ENCODE peak calls at places on chromosomes 12 and 14, in eight cellular contexts. One of them, this sample, is unnamed.

GRCh38 chr14:64983439-64984310 is 3.0 kb upstream of the FNTB start:
- DNase-seq in neural crest cell: no peak
- DNase-seq in fibroblast of lung: peak; percentile 69
- DNase-seq in brain microvascular endothelial cell: peak; percentile 36
- DNase-seq in type B pancreatic cell: no peak
- DNase-seq in fibroblast of the aortic adventitia: peak; percentile 80
- DNase-seq in omental fat pad: no peak
- DNase-seq in endothelial cell: no peak
- DNase-seq in this sample: peak; percentile 48

GRCh38 chr12:8698132-8698829 is 490 bp downstream of the RIMKLB start:
- DNase-seq in fibroblast of lung: peak; percentile 27
- DNase-seq in neural crest cell: peak; percentile 36
- DNase-seq in brain microvascular endothelial cell: no peak
- DNase-seq in fibroblast of the aortic adventitia: peak; percentile 45
- DNase-seq in endothelial cell: peak; percentile 59
- DNase-seq in type B pancreatic cell: peak; percentile 76
- DNase-seq in omental fat pad: no peak
- DNase-seq in this sample: peak; percentile 25

GRCh38 chr12:125434131-125434530 is 368.9 kb downstream of the AACS start:
- DNase-seq in omental fat pad: no peak
- DNase-seq in endothelial cell: no peak
- DNase-seq in type B pancreatic cell: no peak
- DNase-seq in fibroblast of the aortic adventitia: no peak
- DNase-seq in neural crest cell: no peak
- DNase-seq in brain microvascular endothelial cell: no peak
- DNase-seq in fibroblast of lung: no peak
- DNase-seq in this sample: no peak

GRCh38 chr12:125142601-125143000 is 77.4 kb downstream of the AACS start:
- DNase-seq in endothelial cell: no peak
- DNase-seq in fibroblast of the aortic adventitia: peak; percentile 52
- DNase-seq in omental fat pad: no peak
- DNase-seq in type B pancreatic cell: no peak
- DNase-seq in neural crest cell: no peak
- DNase-seq in brain microvascular endothelial cell: no peak
- DNase-seq in fibroblast of lung: no peak
- DNase-seq in this sample: no peak

GRCh38 chr14:64296561-64296960 is 2.4 kb upstream of the ESR2 start:
- DNase-seq in omental fat pad: no peak
- DNase-seq in neural crest cell: no peak
- DNase-seq in brain microvascular endothelial cell: peak; percentile 2
- DNase-seq in type B pancreatic cell: no peak
- DNase-seq in endothelial cell: no peak
- DNase-seq in fibroblast of lung: peak; percentile 51
- DNase-seq in fibroblast of the aortic adventitia: peak; percentile 27
- DNase-seq in this sample: no peak

GRCh38 chr12:52687527-52688385 is 7.5 kb upstream of the KRT1 start:
- DNase-seq in neural crest cell: no peak
- DNase-seq in omental fat pad: no peak
- DNase-seq in fibroblast of the aortic adventitia: no peak
- DNase-seq in endothelial cell: no peak
- DNase-seq in type B pancreatic cell: no peak
- DNase-seq in fibroblast of lung: no peak
- DNase-seq in brain microvascular endothelial cell: no peak
- DNase-seq in this sample: no peak

GRCh38 chr12:32107376-32108267 is 975 bp downstream of the BICD1 start:
- DNase-seq in brain microvascular endothelial cell: peak; percentile 68
- DNase-seq in type B pancreatic cell: no peak
- DNase-seq in omental fat pad: no peak
- DNase-seq in fibroblast of the aortic adventitia: peak; percentile 65
- DNase-seq in neural crest cell: peak; percentile 12
- DNase-seq in endothelial cell: peak; percentile 18
- DNase-seq in fibroblast of lung: peak; percentile 41
- DNase-seq in this sample: peak; percentile 19

GRCh38 chr14:57962293-57962996 is 96.6 kb upstream of the SLC35F4 start:
- DNase-seq in endothelial cell: peak; percentile 22
- DNase-seq in brain microvascular endothelial cell: no peak
- DNase-seq in omental fat pad: no peak
- DNase-seq in fibroblast of the aortic adventitia: no peak
- DNase-seq in type B pancreatic cell: no peak
- DNase-seq in fibroblast of lung: no peak
- DNase-seq in neural crest cell: peak; percentile 14
- DNase-seq in this sample: no peak

GRCh38 chr12:78880078-78880477 is 15.5 kb downstream of the SYT1 start:
- DNase-seq in fibroblast of lung: no peak
- DNase-seq in neural crest cell: no peak
- DNase-seq in brain microvascular endothelial cell: no peak
- DNase-seq in omental fat pad: no peak
- DNase-seq in type B pancreatic cell: no peak
- DNase-seq in endothelial cell: no peak
- DNase-seq in fibroblast of the aortic adventitia: peak; percentile 39
- DNase-seq in this sample: no peak

GRCh38 chr14:68248481-68249255 is 429.1 kb downstream of the RAD51B start:
- DNase-seq in neural crest cell: peak; percentile 17
- DNase-seq in fibroblast of the aortic adventitia: peak; percentile 95
- DNase-seq in omental fat pad: no peak
- DNase-seq in type B pancreatic cell: no peak
- DNase-seq in brain microvascular endothelial cell: no peak
- DNase-seq in fibroblast of lung: peak; percentile 88
- DNase-seq in endothelial cell: no peak
- DNase-seq in this sample: no peak

GRCh38 chr14:50311337-50311973 is 574 bp downstream of the L2HGDH start:
- DNase-seq in fibroblast of lung: peak; percentile 8
- DNase-seq in brain microvascular endothelial cell: no peak
- DNase-seq in endothelial cell: no peak
- DNase-seq in fibroblast of the aortic adventitia: no peak
- DNase-seq in type B pancreatic cell: no peak
- DNase-seq in omental fat pad: no peak
- DNase-seq in neural crest cell: no peak
- DNase-seq in this sample: no peak

GRCh38 chr12:122064780-122065588 is 13.6 kb upstream of the MLXIP start:
- DNase-seq in neural crest cell: peak; percentile 30
- DNase-seq in fibroblast of lung: peak; percentile 81
- DNase-seq in omental fat pad: peak; percentile 62
- DNase-seq in endothelial cell: peak; percentile 26
- DNase-seq in fibroblast of the aortic adventitia: peak; percentile 80
- DNase-seq in brain microvascular endothelial cell: peak; percentile 91
- DNase-seq in type B pancreatic cell: no peak
- DNase-seq in this sample: peak; percentile 85

DNA sequence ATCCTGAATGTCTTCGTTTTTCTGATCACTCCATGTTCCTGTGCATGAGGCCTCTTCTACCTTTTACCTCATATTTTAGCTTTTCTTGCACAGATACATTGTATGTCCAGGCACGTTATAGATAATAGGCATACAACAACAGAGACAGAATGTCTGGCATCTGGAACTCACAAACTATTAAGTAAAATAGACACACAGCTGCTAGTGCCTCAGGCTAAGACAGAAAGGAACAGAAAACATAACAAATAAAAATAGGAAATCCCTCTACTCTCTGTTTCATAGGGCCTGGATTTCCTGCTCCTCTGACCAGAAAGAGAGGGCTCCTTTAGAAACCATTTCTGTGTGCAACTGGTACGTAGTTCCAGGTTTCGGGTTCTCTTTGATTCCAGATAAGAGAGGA is 48.6 kb downstream of the ATXN7L3B start:
- DNase-seq in endothelial cell: no peak
- DNase-seq in type B pancreatic cell: no peak
- DNase-seq in omental fat pad: no peak
- DNase-seq in fibroblast of lung: no peak
- DNase-seq in neural crest cell: no peak
- DNase-seq in brain microvascular endothelial cell: no peak
- DNase-seq in fibroblast of the aortic adventitia: no peak
- DNase-seq in this sample: peak; percentile 12
- TF ChIP-seq CTCF in endothelial cell: no peak
- TF ChIP-seq CTCF in type B pancreatic cell: no peak
- TF ChIP-seq CTCF in omental fat pad: no peak
- TF ChIP-seq CTCF in fibroblast of lung: no peak
- TF ChIP-seq CTCF in neural crest cell: no peak
- TF ChIP-seq CTCF in brain microvascular endothelial cell: no peak
- TF ChIP-seq CTCF in fibroblast of the aortic adventitia: no peak
- TF ChIP-seq CTCF in this sample: no peak

DNA sequence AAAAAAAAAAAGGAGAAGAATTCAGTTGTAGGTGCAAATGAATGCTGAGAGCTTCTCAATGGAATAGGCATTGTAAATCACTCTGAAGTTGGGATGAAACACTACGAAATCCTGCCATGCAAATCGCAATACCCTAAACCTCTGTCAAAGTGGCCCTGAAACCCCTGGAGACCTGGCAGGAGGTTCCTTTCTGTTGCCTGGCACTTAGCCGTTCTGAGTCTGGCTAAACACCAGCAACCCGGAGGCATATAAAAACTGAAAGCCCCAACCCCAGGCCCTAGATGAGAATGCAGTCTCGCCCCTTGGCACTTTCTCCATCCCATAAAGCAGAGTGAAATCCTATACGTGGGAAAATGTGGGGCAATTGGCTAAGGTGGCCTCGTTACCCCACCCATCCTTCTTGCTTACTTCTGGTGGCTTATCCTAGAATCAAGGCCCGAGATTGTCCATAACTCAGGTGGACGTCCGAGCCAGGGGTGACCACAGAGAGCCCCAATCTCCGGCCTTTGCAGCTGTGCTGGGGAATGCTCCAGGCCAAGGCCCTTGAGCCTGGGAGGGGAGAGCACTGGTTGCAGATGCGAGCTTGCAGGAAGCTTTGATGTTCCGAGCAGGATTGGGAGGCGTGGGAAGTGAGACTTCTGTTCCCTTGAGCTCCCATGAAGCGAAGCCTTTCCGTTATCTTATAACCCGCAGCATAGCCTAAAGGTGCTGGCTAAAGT is 151.7 kb upstream of the PARP11 start:
- DNase-seq in neural crest cell: no peak
- DNase-seq in type B pancreatic cell: no peak
- DNase-seq in endothelial cell: peak; percentile 9
- DNase-seq in fibroblast of lung: no peak
- DNase-seq in brain microvascular endothelial cell: no peak
- DNase-seq in fibroblast of the aortic adventitia: no peak
- DNase-seq in omental fat pad: no peak
- DNase-seq in this sample: no peak
- TF ChIP-seq CTCF in neural crest cell: no peak
- TF ChIP-seq CTCF in type B pancreatic cell: no peak
- TF ChIP-seq CTCF in endothelial cell: no peak
- TF ChIP-seq CTCF in fibroblast of lung: no peak
- TF ChIP-seq CTCF in brain microvascular endothelial cell: no peak
- TF ChIP-seq CTCF in fibroblast of the aortic adventitia: no peak
- TF ChIP-seq CTCF in omental fat pad: no peak
- TF ChIP-seq CTCF in this sample: no peak

GRCh38 chr14:35986219-35986573 is 160.1 kb downstream of the BRMS1L start:
- DNase-seq in omental fat pad: no peak
- DNase-seq in type B pancreatic cell: no peak
- DNase-seq in endothelial cell: no peak
- DNase-seq in neural crest cell: no peak
- DNase-seq in fibroblast of lung: no peak
- DNase-seq in fibroblast of the aortic adventitia: no peak
- DNase-seq in brain microvascular endothelial cell: no peak
- DNase-seq in this sample: no peak

GRCh38 chr14:35988550-35988949 is 162.4 kb downstream of the BRMS1L start:
- DNase-seq in fibroblast of the aortic adventitia: no peak
- DNase-seq in fibroblast of lung: no peak
- DNase-seq in brain microvascular endothelial cell: no peak
- DNase-seq in type B pancreatic cell: no peak
- DNase-seq in omental fat pad: no peak
- DNase-seq in endothelial cell: no peak
- DNase-seq in neural crest cell: no peak
- DNase-seq in this sample: no peak

GRCh38 chr14:35988972-35989690 is 163.0 kb downstream of the BRMS1L start:
- DNase-seq in endothelial cell: no peak
- DNase-seq in fibroblast of the aortic adventitia: no peak
- DNase-seq in neural crest cell: no peak
- DNase-seq in brain microvascular endothelial cell: no peak
- DNase-seq in type B pancreatic cell: no peak
- DNase-seq in fibroblast of lung: no peak
- DNase-seq in omental fat pad: no peak
- DNase-seq in this sample: no peak

GRCh38 chr14:35987731-35988130 is 161.6 kb downstream of the BRMS1L start:
- DNase-seq in fibroblast of lung: no peak
- DNase-seq in brain microvascular endothelial cell: no peak
- DNase-seq in omental fat pad: no peak
- DNase-seq in neural crest cell: no peak
- DNase-seq in type B pancreatic cell: no peak
- DNase-seq in endothelial cell: no peak
- DNase-seq in fibroblast of the aortic adventitia: no peak
- DNase-seq in this sample: no peak

GRCh38 chr14:35985504-35986218 is 159.5 kb downstream of the BRMS1L start:
- DNase-seq in omental fat pad: no peak
- DNase-seq in fibroblast of the aortic adventitia: no peak
- DNase-seq in type B pancreatic cell: no peak
- DNase-seq in brain microvascular endothelial cell: no peak
- DNase-seq in endothelial cell: no peak
- DNase-seq in fibroblast of lung: peak; percentile 6
- DNase-seq in neural crest cell: no peak
- DNase-seq in this sample: no peak
- TF ChIP-seq CTCF in omental fat pad: no peak
- TF ChIP-seq CTCF in fibroblast of the aortic adventitia: no peak
- TF ChIP-seq CTCF in type B pancreatic cell: peak; percentile 38
- TF ChIP-seq CTCF in brain microvascular endothelial cell: no peak
- TF ChIP-seq CTCF in endothelial cell: no peak
- TF ChIP-seq CTCF in fibroblast of lung: no peak
- TF ChIP-seq CTCF in neural crest cell: no peak
- TF ChIP-seq CTCF in this sample: no peak

GRCh38 chr12:48966177-48966890 is 5.2 kb downstream of the WNT10B start:
- DNase-seq in neural crest cell: no peak
- DNase-seq in fibroblast of the aortic adventitia: no peak
- DNase-seq in brain microvascular endothelial cell: no peak
- DNase-seq in fibroblast of lung: no peak
- DNase-seq in endothelial cell: no peak
- DNase-seq in type B pancreatic cell: no peak
- DNase-seq in omental fat pad: no peak
- DNase-seq in this sample: no peak

GRCh38 chr12:48968004-48968403 is 3.5 kb downstream of the WNT10B start:
- DNase-seq in type B pancreatic cell: no peak
- DNase-seq in fibroblast of lung: no peak
- DNase-seq in brain microvascular endothelial cell: no peak
- DNase-seq in neural crest cell: no peak
- DNase-seq in endothelial cell: no peak
- DNase-seq in fibroblast of the aortic adventitia: no peak
- DNase-seq in omental fat pad: no peak
- DNase-seq in this sample: no peak

GRCh38 chr12:48968467-48968866 is 3.1 kb downstream of the WNT10B start:
- DNase-seq in fibroblast of lung: no peak
- DNase-seq in neural crest cell: no peak
- DNase-seq in type B pancreatic cell: no peak
- DNase-seq in endothelial cell: no peak
- DNase-seq in fibroblast of the aortic adventitia: no peak
- DNase-seq in brain microvascular endothelial cell: no peak
- DNase-seq in omental fat pad: no peak
- DNase-seq in this sample: no peak

GRCh38 chr12:48961801-48962200 is 4.5 kb upstream of the ARF3 start:
- DNase-seq in fibroblast of lung: no peak
- DNase-seq in type B pancreatic cell: no peak
- DNase-seq in endothelial cell: no peak
- DNase-seq in omental fat pad: no peak
- DNase-seq in brain microvascular endothelial cell: no peak
- DNase-seq in fibroblast of the aortic adventitia: no peak
- DNase-seq in neural crest cell: no peak
- DNase-seq in this sample: no peak

DNA sequence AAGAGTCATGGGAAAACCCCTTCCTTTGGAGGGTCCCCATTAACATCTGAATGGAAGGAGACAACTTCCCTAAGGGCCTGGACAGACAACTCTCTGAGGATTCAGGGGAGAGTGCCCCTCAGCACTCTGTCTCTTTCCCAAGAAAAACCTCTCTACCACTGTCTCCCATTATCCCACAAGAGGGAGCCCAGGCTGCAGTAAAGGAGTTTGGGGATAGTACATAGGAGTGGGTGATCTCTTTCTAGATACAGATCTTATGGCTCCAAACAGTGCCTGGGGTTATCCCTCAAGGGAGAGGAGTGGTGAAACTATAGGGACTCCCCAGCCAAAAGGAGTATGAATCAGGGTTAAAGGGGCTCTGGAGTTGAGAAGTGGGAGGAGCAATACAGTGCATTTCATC is 6.1 kb downstream of the WNT10B start:
- DNase-seq in fibroblast of lung: peak; percentile 59
- DNase-seq in fibroblast of the aortic adventitia: peak; percentile 52
- DNase-seq in endothelial cell: no peak
- DNase-seq in brain microvascular endothelial cell: no peak
- DNase-seq in type B pancreatic cell: no peak
- DNase-seq in neural crest cell: no peak
- DNase-seq in omental fat pad: no peak
- DNase-seq in this sample: no peak
- TF ChIP-seq CTCF in fibroblast of lung: peak; percentile 45
- TF ChIP-seq CTCF in fibroblast of the aortic adventitia: peak; percentile 61
- TF ChIP-seq CTCF in endothelial cell: no peak
- TF ChIP-seq CTCF in brain microvascular endothelial cell: peak; percentile 67
- TF ChIP-seq CTCF in type B pancreatic cell: peak; percentile 32
- TF ChIP-seq CTCF in neural crest cell: peak; percentile 22
- TF ChIP-seq CTCF in omental fat pad: no peak
- TF ChIP-seq CTCF in this sample: peak; percentile 47

This sample was measured in BE2C.